ENCODE peak calls at places on chromosomes 16 and 17, in four cellular contexts. B is H9, V is IMR-90, S is H1. I is an unnamed sample.

GRCh38 chr16:56262148-56262878 is 71.0 kb downstream of the GNAO1 start:
- DNase-seq in S (no peak), B (no peak), V (no peak), I (no peak)

GRCh38 chr17:38724337-38724988 is 5.7 kb upstream of the CISD3 start:
- DNase-seq in V (no peak), B (no peak), S (no peak), I (no peak)

GRCh38 chr17:81983011-81983638 is 5.7 kb downstream of the ASPSCR1 start:
- DNase-seq in B (no peak), V (no peak), S (no peak), I (no peak)

GRCh38 chr17:71986886-71987285 is 133.9 kb upstream of the SOX9 start:
- DNase-seq in V (peak), S (no peak), B (no peak), I (no peak)

GRCh38 chr17:32862940-32863339 is 14.0 kb downstream of the MYO1D start:
- DNase-seq in S (no peak), V (no peak), B (no peak), I (no peak)

GRCh38 chr17:22286337-22287041 is 594.2 kb downstream of the KCNJ18 start:
- DNase-seq in S (no peak), V (no peak), B (no peak), I (no peak)

GRCh38 chr17:7548585-7549400 is at the start of gene TNFSF12:
- DNase-seq in V (peak), S (no peak), B (peak), I (peak)

GRCh38 chr16:12455287-12455798 is 348.3 kb downstream of the CPPED1 start:
- DNase-seq in V (peak), B (peak), S (peak), I (peak)

GRCh38 chr17:19940722-19941464 is 36.7 kb downstream of the AKAP10 start:
- DNase-seq in B (no peak), V (peak), S (no peak), I (peak)

GRCh38 chr17:75508122-75508719 is 7.1 kb downstream of the CASKIN2 start:
- DNase-seq in B (no peak), S (no peak), V (no peak), I (no peak)

GRCh38 chr17:69608808-69609494 is 194.5 kb downstream of the MAP2K6 start:
- DNase-seq in S (no peak), V (peak), B (no peak), I (no peak)

GRCh38 chr16:81500833-81501521 is 56.4 kb downstream of the CMIP start:
- DNase-seq in S (no peak), V (peak), B (no peak), I (no peak)

GRCh38 chr17:11039342-11039741 is 201.5 kb upstream of the PIRT start:
- DNase-seq in V (no peak), S (no peak), B (no peak), I (no peak)

GRCh38 chr17:78278139-78278741 is 46.8 kb downstream of the TMEM235 start:
- DNase-seq in S (no peak), B (peak), V (no peak), I (peak)

GRCh38 chr17:40180694-40181093 is 3.4 kb downstream of the RAPGEFL1 start:
- DNase-seq in B (no peak), S (no peak), V (no peak), I (no peak)

GRCh38 chr17:82332669-82333278 is 792 bp downstream of the SECTM1 start:
- DNase-seq in B (peak), V (peak), S (no peak), I (no peak)

GRCh38 chr17:68016838-68017237 is 18.7 kb upstream of the KPNA2 start:
- DNase-seq in S (no peak), B (no peak), V (no peak), I (no peak)

GRCh38 chr17:80785477-80786178 is 206.0 kb upstream of the CHMP6 start:
- DNase-seq in V (no peak), S (no peak), B (peak), I (no peak)

GRCh38 chr16:86594712-86595111 is 16.4 kb downstream of the FOXL1 start:
- DNase-seq in V (no peak), S (no peak), B (no peak), I (no peak)

GRCh38 chr16:889586-889985 is 81.2 kb downstream of the LMF1 start:
- DNase-seq in V (no peak), B (no peak), S (no peak), I (no peak)

GRCh38 chr17:73906896-73907600 is 262.8 kb upstream of the SDK2 start:
- DNase-seq in S (no peak), V (no peak), B (no peak), I (no peak)

GRCh38 chr17:36947922-36948716 is 635 bp upstream of the AATF start:
- DNase-seq in B (no peak), V (no peak), S (no peak), I (peak)

GRCh38 chr16:87209808-87210512 is 107.2 kb downstream of the C16orf95 start:
- DNase-seq in S (no peak), B (no peak), V (no peak), I (no peak)

GRCh38 chr17:50361561-50362480 is 11.2 kb downstream of the MRPL27 start:
- DNase-seq in S (peak), B (peak), V (peak), I (peak)

GRCh38 chr16:24041834-24042631 is 206.2 kb downstream of the PRKCB start:
- DNase-seq in S (peak), V (peak), B (peak), I (peak)

GRCh38 chr17:57895382-57896060 is 45.7 kb upstream of the MRPS23 start:
- DNase-seq in B (peak), S (no peak), V (no peak), I (peak)

GRCh38 chr17:19644493-19645210 is 3.9 kb upstream of the ALDH3A2 start:
- DNase-seq in S (no peak), B (no peak), V (no peak), I (no peak)

GRCh38 chr17:75712480-75712879 is 8.8 kb upstream of the ITGB4 start:
- DNase-seq in V (no peak), S (no peak), B (no peak), I (no peak)

GRCh38 chr17:31413871-31414589 is 22.6 kb downstream of the RAB11FIP4 start:
- DNase-seq in V (peak), S (no peak), B (no peak), I (no peak)

GRCh38 chr16:11099672-11100195 is 155.4 kb downstream of the CLEC16A start:
- DNase-seq in S (no peak), V (no peak), B (no peak), I (no peak)

GRCh38 chr16:23700509-23700908 is 12.5 kb downstream of the ERN2 start:
- DNase-seq in B (peak), V (no peak), S (no peak), I (peak)

GRCh38 chr16:28295213-28295612 is 2.9 kb downstream of the SBK1 start:
- DNase-seq in B (no peak), S (no peak), V (no peak), I (no peak)

GRCh38 chr16:81866820-81867440 is 87.8 kb downstream of the PLCG2 start:
- DNase-seq in S (no peak), V (no peak), B (no peak), I (no peak)

GRCh38 chr16:53754938-53755910 is 51.3 kb downstream of the FTO start:
- DNase-seq in B (no peak), V (peak), S (no peak), I (no peak)

GRCh38 chr17:43169561-43170139 is 1.4 kb upstream of the NBR1 start:
- DNase-seq in V (peak), B (peak), S (no peak), I (peak)

GRCh38 chr16:80687606-80688005 is 116.8 kb downstream of the CDYL2 start:
- DNase-seq in B (no peak), V (peak), S (no peak), I (no peak)

GRCh38 chr16:84084570-84085270 is 32.0 kb downstream of the MBTPS1 start:
- DNase-seq in B (peak), V (peak), S (peak), I (peak)

GRCh38 chr17:80061421-80061820 is 25.0 kb downstream of the CCDC40 start:
- DNase-seq in V (no peak), S (no peak), B (no peak), I (no peak)

GRCh38 chr17:39200957-39201510 is 951 bp downstream of the RPL19 start:
- DNase-seq in S (no peak), V (no peak), B (no peak), I (no peak)

GRCh38 chr16:23274968-23275367 is 27.1 kb upstream of the SCNN1B start:
- DNase-seq in S (no peak), B (peak), V (no peak), I (peak)

GRCh38 chr16:17348042-17348783 is 122.5 kb downstream of the XYLT1 start:
- DNase-seq in B (no peak), V (no peak), S (no peak), I (no peak)
- H3K27ac ChIP-seq in B (no peak), V (no peak), S (no peak), I (no peak)

GRCh38 chr16:57791903-57792461 is 10.3 kb downstream of the KIFC3 start:
- DNase-seq in V (no peak), S (no peak), B (no peak), I (no peak)
- H3K56ac ChIP-seq in V (no peak), S (no peak), B (no peak), I (no peak)

GRCh38 chr16:67764153-67764552 is 42.2 kb downstream of the RANBP10 start:
- DNase-seq in B (no peak), S (no peak), V (no peak), I (no peak)
- H3K23ac ChIP-seq in B (no peak), S (no peak), V (no peak), I (no peak)

GRCh38 chr16:26614102-26614864 is 452.4 kb upstream of the C16orf82 start:
- DNase-seq in S (no peak), V (no peak), B (peak), I (peak)
- H3K27ac ChIP-seq in S (no peak), V (no peak), B (no peak), I (no peak)

DNA sequence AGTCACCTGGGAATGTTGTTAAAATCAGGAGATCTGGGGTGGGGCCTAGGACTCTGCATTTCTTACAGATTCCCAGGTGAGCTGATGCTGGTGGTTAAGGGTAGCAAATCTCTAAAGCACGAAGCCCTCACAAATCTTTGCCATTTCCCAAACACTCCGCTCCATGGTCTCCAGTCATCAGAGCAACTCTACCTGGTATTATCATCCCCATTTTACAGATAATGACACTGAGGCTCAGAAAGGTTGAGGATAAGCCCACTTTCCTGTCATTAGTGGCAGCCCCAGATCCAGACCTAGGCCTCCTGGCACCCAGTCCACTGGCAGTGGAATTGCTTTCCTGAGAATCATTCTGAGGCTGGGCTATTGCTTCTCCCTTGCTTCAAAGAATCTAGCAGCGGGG is 8.7 kb downstream of the SLC46A1 start:
- DNase-seq in B (no peak), S (no peak), V (no peak), I (no peak)
- H3K56ac ChIP-seq in B (no peak), S (no peak), V (no peak), I (no peak)

GRCh38 chr16:4092547-4093265 is 23.5 kb downstream of the ADCY9 start:
- DNase-seq in B (no peak), S (no peak), V (no peak), I (no peak)
- H3K23ac ChIP-seq in B (no peak), S (no peak), V (peak), I (no peak)

GRCh38 chr16:82954224-82954929 is 327.6 kb downstream of the CDH13 start:
- DNase-seq in S (no peak), B (no peak), V (peak), I (no peak)
- H3K27ac ChIP-seq in S (no peak), B (no peak), V (no peak), I (no peak)

DNA sequence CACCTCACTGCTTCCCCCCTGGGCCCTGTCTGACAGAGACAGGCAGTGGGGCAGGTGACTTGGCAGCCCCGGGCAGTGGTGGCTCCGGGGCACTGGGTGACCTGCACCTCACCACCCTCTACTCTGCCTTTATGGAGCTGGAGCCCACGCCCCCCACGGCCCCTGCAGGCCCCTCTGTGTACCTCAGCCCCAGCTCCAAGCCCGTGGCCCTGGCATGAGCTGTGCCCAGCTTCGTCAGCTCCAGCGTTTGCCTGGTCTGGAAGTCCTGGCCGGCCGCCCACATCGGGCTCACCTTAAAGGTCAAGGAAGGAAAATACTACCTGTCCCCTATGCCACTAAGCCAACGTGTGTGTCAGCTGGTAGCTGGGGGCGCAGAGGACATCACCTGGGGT is 15.2 kb downstream of the UNC119 start:
- DNase-seq in S (no peak), B (no peak), V (no peak), I (no peak)
- H3K56ac ChIP-seq in S (no peak), B (no peak), V (no peak), I (no peak)

I was measured in mesendoderm.